ENCODE peak calls at places on chromosomes 2 and 18, in eight cellular contexts. T is adrenal gland, B is NB4, F is uterus, G is heart left ventricle, E is H1, D is H54, M is GM12878. Y is an unnamed sample.

GRCh38 chr18:31684279-31685096 is at the start of gene B4GALT6:
- DNase-seq in T (peak; percentile 57), B (peak; percentile 73), F (no peak), G (no peak), E (peak; percentile 34), D (peak; percentile 26), M (no peak), Y (peak; percentile 18)

GRCh38 chr2:118969025-118969733 is 27.2 kb downstream of the MARCO start:
- DNase-seq in T (no peak), B (no peak), F (no peak), G (no peak), E (no peak), D (no peak), M (no peak), Y (no peak)

GRCh38 chr2:123738643-123739042 is 286.4 kb upstream of the CNTNAP5 start:
- DNase-seq in T (no peak), B (peak; percentile 4), F (no peak), G (no peak), E (no peak), D (no peak), M (no peak), Y (no peak)

GRCh38 chr2:74391209-74391579 is 11.1 kb upstream of the DCTN1 start:
- DNase-seq in T (no peak), B (no peak), F (no peak), G (no peak), E (no peak), D (no peak), M (no peak), Y (no peak)

GRCh38 chr18:13222371-13223281 is 4.1 kb downstream of the LDLRAD4 start:
- DNase-seq in T (peak; percentile 93), B (no peak), F (peak; percentile 86), G (peak; percentile 90), E (no peak), D (no peak), M (no peak), Y (peak; percentile 40)

GRCh38 chr2:29033172-29033571 is 41.2 kb downstream of the PCARE start:
- DNase-seq in T (no peak), B (no peak), F (no peak), G (no peak), E (no peak), D (peak; percentile 58), M (no peak), Y (no peak)

GRCh38 chr2:26469955-26470354 is 8.0 kb downstream of the OTOF start:
- DNase-seq in T (no peak), B (no peak), F (no peak), G (no peak), E (no peak), D (no peak), M (no peak), Y (no peak)

GRCh38 chr18:61770279-61770678 is 122.5 kb downstream of the RNF152 start:
- DNase-seq in T (no peak), B (no peak), F (no peak), G (no peak), E (no peak), D (no peak), M (no peak), Y (no peak)

GRCh38 chr2:224973112-224974016 is 68.9 kb downstream of the DOCK10 start:
- DNase-seq in T (no peak), B (no peak), F (no peak), G (no peak), E (no peak), D (peak; percentile 37), M (no peak), Y (no peak)

GRCh38 chr18:44651453-44651852 is 29.2 kb upstream of the SETBP1 start:
- DNase-seq in T (no peak), B (no peak), F (peak; percentile 23), G (no peak), E (no peak), D (no peak), M (no peak), Y (no peak)

GRCh38 chr2:229043681-229044080 is 227.4 kb downstream of the PID1 start:
- DNase-seq in T (peak; percentile 86), B (no peak), F (no peak), G (no peak), E (no peak), D (no peak), M (no peak), Y (no peak)

GRCh38 chr2:158777077-158777476 is 18.0 kb upstream of the DAPL1 start:
- DNase-seq in T (no peak), B (no peak), F (no peak), G (no peak), E (no peak), D (no peak), M (no peak), Y (no peak)

GRCh38 chr2:69961496-69961895 is at the start of gene ASPRV1:
- DNase-seq in T (no peak), B (no peak), F (no peak), G (no peak), E (no peak), D (no peak), M (no peak), Y (no peak)

DNA sequence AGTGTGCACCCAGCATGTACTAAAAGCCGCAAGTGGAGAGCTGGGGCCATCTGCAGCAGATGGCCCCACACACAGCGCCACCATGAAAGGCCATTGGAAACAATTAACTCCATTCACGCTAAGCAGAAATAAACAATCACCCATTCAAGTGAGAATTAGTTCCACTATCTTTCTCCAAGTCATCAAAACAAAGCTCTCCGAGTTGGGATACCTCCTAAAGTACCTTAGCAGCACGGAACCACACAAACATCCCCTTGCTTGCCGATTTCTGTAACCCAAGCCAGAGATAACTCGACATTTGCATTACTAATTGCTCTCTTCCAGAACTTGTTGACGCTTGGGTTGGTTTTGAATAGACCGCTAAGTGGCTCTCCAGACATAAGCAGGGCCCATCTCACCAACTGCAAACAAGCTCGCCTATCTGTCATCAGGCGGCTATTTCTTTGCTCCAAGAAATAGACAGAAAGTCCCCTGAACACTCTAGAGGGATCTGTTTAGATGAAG is 840.6 kb upstream of the SALL3 start:
- DNase-seq in T (no peak), B (no peak), F (no peak), G (no peak), E (peak; percentile 51), D (no peak), M (no peak), Y (no peak)
- TF ChIP-seq POLR2A in T (no peak), B (no peak), F (no peak), G (no peak), E (no peak), D (no peak), M (no peak), Y (no peak)

GRCh38 chr2:242085941-242086621 is 216.6 kb downstream of the RTP5 start:
- DNase-seq in T (peak; percentile 68), B (peak; percentile 96), F (no peak), G (peak; percentile 81), E (no peak), D (no peak), M (peak; percentile 48), Y (peak; percentile 86)
- TF ChIP-seq POLR2A in T (peak; percentile 32), B (peak; percentile 36), F (no peak), G (no peak), E (no peak), D (no peak), M (no peak), Y (peak; percentile 92)

GRCh38 chr2:71275939-71276310 is 49.0 kb upstream of the PAIP2B start:
- DNase-seq in T (no peak), B (no peak), F (no peak), G (no peak), E (no peak), D (no peak), M (no peak), Y (no peak)

GRCh38 chr2:71281950-71282349 is 49.6 kb upstream of the ZNF638 start:
- DNase-seq in T (no peak), B (no peak), F (no peak), G (no peak), E (no peak), D (no peak), M (no peak), Y (no peak)

GRCh38 chr2:71277159-71277498 is 50.2 kb upstream of the PAIP2B start:
- DNase-seq in T (no peak), B (no peak), F (no peak), G (no peak), E (no peak), D (no peak), M (no peak), Y (no peak)

GRCh38 chr2:71277536-71278103 is 50.7 kb upstream of the PAIP2B start:
- DNase-seq in T (peak; percentile 63), B (peak; percentile 84), F (no peak), G (peak; percentile 84), E (no peak), D (peak; percentile 54), M (no peak), Y (peak; percentile 40)

DNA sequence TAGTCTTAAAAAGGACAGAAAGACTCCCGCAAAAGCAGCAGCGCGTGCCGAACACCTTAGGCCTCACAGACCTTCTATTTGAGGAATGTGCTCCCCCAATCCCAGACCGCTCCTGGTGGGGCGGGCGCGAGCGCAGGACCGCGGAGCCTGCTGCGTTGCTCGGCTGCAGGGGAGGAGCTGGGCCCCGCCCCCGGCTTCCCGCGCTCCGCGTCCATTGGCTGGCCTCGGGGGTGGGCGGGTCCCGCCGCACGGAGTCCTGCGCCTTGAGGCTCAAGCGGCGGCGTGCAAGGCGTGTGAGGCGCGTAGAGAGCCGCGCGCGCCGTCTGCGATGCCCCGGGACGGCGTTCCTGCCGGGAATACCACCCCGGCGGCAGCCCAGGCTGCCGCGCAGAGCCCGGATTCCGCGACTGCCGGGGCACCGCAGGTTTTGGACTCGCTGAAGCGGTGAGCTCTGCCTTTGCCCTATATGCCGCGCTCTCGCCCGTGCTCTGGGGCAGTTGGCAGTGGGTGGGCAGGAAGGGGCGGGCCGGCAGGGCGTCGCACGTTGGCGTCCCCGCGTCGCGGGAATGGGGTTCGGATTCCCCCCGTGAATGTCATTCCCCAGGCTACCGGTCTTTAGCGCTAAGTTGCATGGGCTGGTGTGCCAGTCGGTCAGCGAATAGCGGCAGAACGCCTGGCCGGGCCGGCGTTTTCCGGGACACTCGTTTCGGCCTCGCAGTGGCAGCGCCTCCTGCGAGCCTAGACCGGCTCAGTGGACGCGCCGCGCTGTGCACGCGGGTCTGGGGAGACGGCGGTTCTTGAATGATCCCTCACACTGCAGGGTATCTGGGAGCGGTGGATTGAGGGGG is 49.6 kb upstream of the PAIP2B start:
- DNase-seq in T (peak; percentile 89), B (peak; percentile 95), F (peak; percentile 70), G (peak; percentile 95), E (peak; percentile 77), D (peak; percentile 91), M (peak; percentile 45), Y (peak; percentile 94)
- TF ChIP-seq POLR2A in T (peak; percentile 24), B (peak; percentile 56), F (peak; percentile 69), G (peak; percentile 68), E (no peak), D (peak; percentile 78), M (peak; percentile 66), Y (peak; percentile 25)

GRCh38 chr2:237200462-237200861 is 114.8 kb downstream of the COPS8 start:
- DNase-seq in T (peak; percentile 41), B (no peak), F (no peak), G (no peak), E (no peak), D (no peak), M (no peak), Y (no peak)

GRCh38 chr2:237199082-237199481 is 113.4 kb downstream of the COPS8 start:
- DNase-seq in T (no peak), B (no peak), F (no peak), G (no peak), E (no peak), D (no peak), M (no peak), Y (no peak)

GRCh38 chr2:237196866-237197618 is 111.4 kb downstream of the COPS8 start:
- DNase-seq in T (peak; percentile 20), B (no peak), F (no peak), G (no peak), E (no peak), D (peak; percentile 36), M (no peak), Y (no peak)

GRCh38 chr2:237199577-237199976 is 113.9 kb downstream of the COPS8 start:
- DNase-seq in T (peak; percentile 48), B (no peak), F (no peak), G (no peak), E (no peak), D (no peak), M (no peak), Y (no peak)

GRCh38 chr2:237198144-237198900 is 112.6 kb downstream of the COPS8 start:
- DNase-seq in T (peak; percentile 9), B (no peak), F (no peak), G (no peak), E (no peak), D (no peak), M (no peak), Y (no peak)
- TF ChIP-seq POLR2A in T (no peak), B (no peak), F (no peak), G (no peak), E (no peak), D (no peak), M (no peak), Y (no peak)

Y was measured in body of pancreas.